ENCODE peak calls at places on chromosomes 3 and 15, in six cellular contexts. B, R, H, C, J and X are unnamed samples.

GRCh38 chr3:196886175-196886574 is 18.5 kb downstream of the SENP5 start:
- DNase-seq in B (no peak), J (no peak), C (no peak), R (no peak), H (no peak), X (no peak)

GRCh38 chr15:51185213-51185619 is 90.5 kb upstream of the TNFAIP8L3 start:
- DNase-seq in B (no peak), R (no peak), H (no peak), C (no peak), J (no peak), X (no peak)

GRCh38 chr15:84962975-84963374 is 18.7 kb upstream of the PDE8A start:
- DNase-seq in H (no peak), C (no peak), R (no peak), J (no peak), B (no peak), X (no peak)

GRCh38 chr3:158531334-158531733 is 39.7 kb upstream of the MLF1 start:
- DNase-seq in C (no peak), H (no peak), J (no peak), B (no peak), R (no peak), X (no peak)

GRCh38 chr3:129305592-129306091 is 27.0 kb downstream of the HMCES start:
- DNase-seq in B (peak; percentile 100), C (peak; percentile 44), H (peak; percentile 83), R (peak; percentile 96), J (peak; percentile 97), X (peak; percentile 87)

GRCh38 chr3:174132421-174133042 is 726.6 kb upstream of the NAALADL2 start:
- DNase-seq in H (peak; percentile 25), C (no peak), B (no peak), R (no peak), J (no peak), X (peak; percentile 8)

GRCh38 chr3:141605883-141606282 is 119.1 kb downstream of the RASA2 start:
- DNase-seq in H (peak; percentile 28), R (no peak), C (no peak), B (no peak), J (no peak), X (no peak)

GRCh38 chr3:135918600-135918999 is 46.9 kb upstream of the PPP2R3A start:
- DNase-seq in J (no peak), R (peak; percentile 11), C (no peak), H (peak; percentile 67), B (no peak), X (peak; percentile 50)

GRCh38 chr3:48425281-48425812 is 4.5 kb downstream of the PLXNB1 start:
- DNase-seq in R (no peak), J (no peak), C (no peak), B (no peak), H (no peak), X (no peak)

GRCh38 chr3:156010829-156011228 is 109.5 kb upstream of the KCNAB1 start:
- DNase-seq in H (no peak), R (no peak), J (no peak), B (no peak), C (peak; percentile 40), X (no peak)

GRCh38 chr3:55491296-55491816 is 4.2 kb upstream of the WNT5A start:
- DNase-seq in J (no peak), C (no peak), B (no peak), R (no peak), H (peak; percentile 92), X (peak; percentile 74)

GRCh38 chr3:166446986-166447385 is 609.8 kb upstream of the BCHE start:
- DNase-seq in R (no peak), H (peak; percentile 55), C (no peak), B (no peak), J (no peak), X (peak; percentile 40)

GRCh38 chr15:80587816-80588456 is 107.2 kb upstream of the ABHD17C start:
- DNase-seq in H (peak; percentile 81), R (no peak), B (peak; percentile 20), C (peak; percentile 36), J (no peak), X (peak; percentile 82)

GRCh38 chr3:83002869-83003445 is 1241.5 kb upstream of the GBE1 start:
- DNase-seq in C (no peak), H (no peak), J (no peak), R (no peak), B (no peak), X (no peak)

GRCh38 chr15:63054281-63054683 is 11.7 kb downstream of the TPM1 start:
- DNase-seq in H (no peak), B (no peak), R (no peak), C (no peak), J (no peak), X (peak; percentile 75)

GRCh38 chr15:63059075-63059474 is 16.5 kb downstream of the TPM1 start:
- DNase-seq in R (no peak), C (no peak), J (no peak), H (no peak), B (no peak), X (no peak)

GRCh38 chr15:63054985-63055384 is 12.4 kb downstream of the TPM1 start:
- DNase-seq in H (no peak), J (no peak), R (no peak), C (no peak), B (no peak), X (peak; percentile 48)

GRCh38 chr15:63057454-63058335 is 15.1 kb downstream of the TPM1 start:
- DNase-seq in B (no peak), J (no peak), H (peak; percentile 60), R (no peak), C (no peak), X (peak; percentile 37)

DNA sequence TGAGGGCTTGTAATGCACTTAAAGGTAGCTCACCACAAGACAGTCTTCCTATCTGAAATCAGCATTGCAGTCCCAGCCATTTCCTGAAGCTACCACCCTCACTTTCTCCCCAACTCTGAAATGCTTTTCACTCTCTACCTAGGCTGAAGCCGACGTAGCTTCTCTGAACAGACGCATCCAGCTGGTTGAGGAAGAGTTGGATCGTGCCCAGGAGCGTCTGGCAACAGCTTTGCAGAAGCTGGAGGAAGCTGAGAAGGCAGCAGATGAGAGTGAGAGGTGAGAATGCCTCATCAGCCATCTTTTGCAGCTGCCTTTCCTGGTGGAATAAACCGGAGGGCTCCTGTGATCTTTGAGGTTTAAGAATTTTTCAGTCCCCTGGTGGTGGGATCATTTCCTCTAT is 14.3 kb downstream of the TPM1 start:
- DNase-seq in J (no peak), B (no peak), H (peak; percentile 85), R (no peak), C (no peak), X (peak; percentile 60)
- H2BK5ac ChIP-seq in J (no peak overlapping the region), B (no peak overlapping the region), H (peak overlapping the region; percentile 68), R (no peak overlapping the region), C (no peak overlapping the region), X (no peak overlapping the region)

GRCh38 chr15:54282228-54282836 is 304.1 kb downstream of the UNC13C start:
- DNase-seq in C (no peak), H (no peak), B (peak; percentile 24), J (no peak), R (no peak), X (no peak)

GRCh38 chr15:54277834-54278233 is 299.6 kb downstream of the UNC13C start:
- DNase-seq in R (no peak), B (no peak), H (no peak), C (no peak), J (no peak), X (no peak)

DNA sequence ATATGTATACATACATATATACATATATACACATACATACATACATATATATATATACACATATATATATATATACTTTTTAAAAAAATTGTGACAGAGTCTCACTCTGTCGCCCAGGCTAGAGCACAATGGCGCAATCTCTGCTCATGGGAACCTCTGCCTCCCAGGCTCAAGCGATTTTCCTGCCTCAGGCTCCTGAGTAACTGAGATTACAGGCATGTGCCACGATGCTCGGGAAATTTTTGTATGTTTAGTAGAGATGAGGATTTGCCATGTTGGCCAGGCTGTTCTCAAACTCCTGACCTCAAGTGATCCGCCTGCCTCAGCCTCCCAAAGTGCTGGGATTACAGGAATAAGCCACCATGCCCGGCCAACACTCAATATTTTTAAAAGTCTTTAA is 302.5 kb downstream of the UNC13C start:
- DNase-seq in B (no peak), C (peak; percentile 19), R (no peak), H (no peak), J (no peak), X (no peak)
- H3K14ac ChIP-seq in B (no peak overlapping the region), C (no peak overlapping the region), R (peak overlapping the region; percentile 71), H (no peak overlapping the region), J (no peak overlapping the region), X (no peak overlapping the region)

GRCh38 chr3:146384786-146385185 is 84.6 kb downstream of the PLSCR2 start:
- DNase-seq in H (no peak), R (no peak), J (no peak), C (no peak), B (no peak), X (no peak)

GRCh38 chr3:146390967-146391366 is 78.4 kb downstream of the PLSCR2 start:
- DNase-seq in J (no peak), B (no peak), H (peak; percentile 91), R (no peak), C (no peak), X (peak; percentile 45)

GRCh38 chr3:146382386-146382785 is 87.0 kb downstream of the PLSCR2 start:
- DNase-seq in J (no peak), C (no peak), B (no peak), H (peak; percentile 33), R (no peak), X (peak; percentile 14)

GRCh38 chr3:146390006-146390772 is 79.2 kb downstream of the PLSCR2 start:
- DNase-seq in J (no peak), B (no peak), R (no peak), H (no peak), C (no peak), X (no peak)

DNA sequence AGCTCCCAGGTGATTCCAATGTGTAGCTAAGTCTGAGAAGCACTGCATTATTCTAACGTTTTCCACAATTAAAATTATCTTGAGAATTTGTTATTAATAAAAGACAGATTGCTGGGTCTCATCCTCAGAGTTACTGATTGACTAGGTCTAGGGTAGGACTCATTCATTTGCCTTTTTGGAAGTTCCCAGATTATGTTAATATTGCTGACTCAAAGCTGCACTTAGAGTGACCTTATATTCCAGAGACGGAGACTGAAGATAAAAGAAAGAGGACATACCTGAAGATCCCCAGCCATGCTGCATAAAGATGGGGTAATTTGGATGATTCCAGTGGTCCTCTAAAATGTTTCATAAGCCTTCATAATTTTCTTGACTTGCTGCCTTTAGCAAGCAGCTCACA is 81.8 kb downstream of the PLSCR2 start:
- DNase-seq in H (no peak), R (no peak), J (no peak), C (no peak), B (no peak), X (no peak)
- H3K18ac ChIP-seq in H (no peak overlapping the region), R (no peak overlapping the region), J (no peak overlapping the region), C (no peak overlapping the region), B (no peak overlapping the region), X (no peak overlapping the region)

GRCh38 chr15:42092666-42093445 is 1.5 kb downstream of the PLA2G4D start:
- DNase-seq in J (no peak), B (peak; percentile 38), R (no peak), C (peak; percentile 11), H (no peak), X (no peak)
- H2BK5ac ChIP-seq in J (no peak overlapping the region), B (no peak overlapping the region), R (no peak overlapping the region), C (no peak overlapping the region), H (no peak overlapping the region), X (no peak overlapping the region)

GRCh38 chr3:24254649-24255048 is 240.0 kb downstream of the THRB start:
- DNase-seq in B (no peak), R (no peak), C (peak; percentile 48), H (peak; percentile 84), J (no peak), X (peak; percentile 88)
- H3K14ac ChIP-seq in B (no peak overlapping the region), R (no peak overlapping the region), C (no peak overlapping the region), H (no peak overlapping the region), J (no peak overlapping the region), X (no peak overlapping the region)